ENCODE peak calls at places on chromosomes 16 and 17, in six cellular contexts. Z is left lung, W is heart left ventricle, A is HFF-Myc, T is fibroblast of lung, R is endothelial cell of umbilical vein. K is an unnamed sample.

GRCh38 chr16:86604436-86605220 is 26.3 kb downstream of the FOXL1 start:
- DNase-seq in Z (no peak), W (no peak), A (no peak), T (no peak), R (no peak), K (no peak)

GRCh38 chr17:46771601-46772012 is 46.9 kb downstream of the WNT3 start:
- DNase-seq in Z (no peak), W (no peak), A (no peak), T (no peak), R (no peak), K (no peak)

GRCh38 chr17:62712011-62712615 is 84.6 kb downstream of the MRC2 start:
- DNase-seq in Z (no peak), W (no peak), A (no peak), T (no peak), R (no peak), K (no peak)

GRCh38 chr17:55845385-55845784 is 94.5 kb downstream of the PCTP start:
- DNase-seq in Z (peak; percentile 48), W (peak; percentile 27), A (peak; percentile 4), T (peak; percentile 55), R (peak; percentile 26), K (peak; percentile 41)

GRCh38 chr16:53999841-54000240 is 286.7 kb downstream of the IRX3 start:
- DNase-seq in Z (no peak), W (no peak), A (no peak), T (peak; percentile 46), R (no peak), K (no peak)

GRCh38 chr17:57519199-57519598 is 225.9 kb downstream of the CCDC182 start:
- DNase-seq in Z (no peak), W (no peak), A (no peak), T (peak; percentile 27), R (no peak), K (no peak)

GRCh38 chr17:44595216-44595775 is 38.0 kb downstream of the FZD2 start:
- DNase-seq in Z (no peak), W (no peak), A (no peak), T (no peak), R (no peak), K (no peak)

GRCh38 chr17:1936766-1937165 is 88.4 kb downstream of the RTN4RL1 start:
- DNase-seq in Z (no peak), W (no peak), A (no peak), T (no peak), R (no peak), K (no peak)

GRCh38 chr17:74490716-74491115 is 24.3 kb downstream of the CD300A start:
- DNase-seq in Z (no peak), W (no peak), A (no peak), T (no peak), R (no peak), K (no peak)

GRCh38 chr17:10698116-10698818 is 873 bp downstream of the ADPRM start:
- DNase-seq in Z (no peak), W (no peak), A (no peak), T (peak; percentile 29), R (no peak), K (no peak)

GRCh38 chr16:66580605-66581209 is 1.4 kb downstream of the CMTM2 start:
- DNase-seq in Z (no peak), W (no peak), A (peak; percentile 61), T (peak; percentile 85), R (no peak), K (no peak)

GRCh38 chr16:3152022-3152272 is 17.1 kb downstream of the ZNF213 start:
- DNase-seq in Z (no peak), W (no peak), A (no peak), T (no peak), R (no peak), K (no peak)

GRCh38 chr16:5065813-5066212 is at the start of gene C16orf89:
- DNase-seq in Z (peak; percentile 83), W (peak; percentile 27), A (no peak), T (no peak), R (no peak), K (no peak)

GRCh38 chr16:53309457-53309856 is 124.8 kb upstream of the RBL2 start:
- DNase-seq in Z (no peak), W (no peak), A (no peak), T (no peak), R (no peak), K (no peak)

GRCh38 chr16:31508706-31509523 is 724 bp upstream of the RUSF1 start:
- DNase-seq in Z (no peak), W (no peak), A (no peak), T (peak; percentile 57), R (no peak), K (no peak)

GRCh38 chr17:80859004-80859941 is 132.4 kb upstream of the CHMP6 start:
- DNase-seq in Z (peak; percentile 54), W (peak; percentile 66), A (peak; percentile 66), T (peak; percentile 97), R (peak; percentile 88), K (peak; percentile 80)

GRCh38 chr16:31134625-31135534 is 647 bp downstream of the PRSS8 start:
- DNase-seq in Z (no peak), W (no peak), A (no peak), T (peak; percentile 8), R (no peak), K (no peak)

GRCh38 chr16:12811441-12812198 is 7.9 kb upstream of the CPPED1 start:
- DNase-seq in Z (no peak), W (no peak), A (no peak), T (no peak), R (no peak), K (no peak)

GRCh38 chr16:88759245-88759975 is 25.6 kb downstream of the PIEZO1 start:
- DNase-seq in Z (peak; percentile 70), W (no peak), A (no peak), T (peak; percentile 70), R (peak; percentile 26), K (peak; percentile 65)
- TF ChIP-seq CTCF in Z (no peak), W (no peak), A (no peak), T (no peak), R (no peak), K (no peak)

DNA sequence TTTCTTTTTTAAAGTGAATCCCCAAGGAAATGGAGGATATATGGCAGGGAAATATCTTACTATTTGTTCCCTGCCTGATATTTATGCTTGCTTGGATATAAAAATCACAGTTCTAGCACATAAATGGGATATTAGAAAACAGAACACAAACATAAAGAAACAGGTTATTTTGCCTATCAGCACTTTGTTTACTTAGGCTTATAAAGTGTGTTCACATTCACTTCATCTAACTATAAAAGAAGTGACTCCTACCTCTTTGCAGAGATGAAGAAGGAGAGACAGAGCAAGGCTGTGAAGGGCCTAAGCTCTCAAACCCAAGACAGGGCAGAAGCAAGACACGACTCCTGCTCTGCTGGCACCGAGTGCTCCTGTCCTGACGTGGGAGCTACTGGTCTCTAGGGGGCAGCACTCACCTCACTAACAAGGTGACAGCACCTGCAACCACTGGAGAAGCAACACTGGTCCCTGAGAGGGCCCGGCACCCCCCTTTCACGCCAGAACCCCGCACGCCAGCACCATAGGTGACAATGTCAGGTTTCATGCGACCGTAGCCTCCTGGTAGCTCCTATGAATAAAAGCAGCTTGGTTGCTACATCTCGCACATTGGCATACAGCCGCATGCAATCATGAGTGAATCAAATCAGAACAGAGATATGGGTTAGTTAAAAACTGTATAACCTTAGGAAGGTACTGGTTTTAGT is 32.0 kb downstream of the MBTPS1 start:
- DNase-seq in Z (peak; percentile 67), W (peak; percentile 39), A (no peak), T (peak; percentile 68), R (peak; percentile 66), K (peak; percentile 50)
- TF ChIP-seq CTCF in Z (peak; percentile 39), W (peak; percentile 74), A (peak; percentile 85), T (peak; percentile 82), R (peak; percentile 87), K (peak; percentile 57)

GRCh38 chr17:79835953-79836951 is 3.0 kb downstream of the CBX4 start:
- DNase-seq in Z (peak; percentile 84), W (no peak), A (no peak), T (peak; percentile 63), R (no peak), K (no peak)

GRCh38 chr17:79834575-79835469 is 4.4 kb downstream of the CBX4 start:
- DNase-seq in Z (no peak), W (no peak), A (no peak), T (no peak), R (no peak), K (no peak)

GRCh38 chr17:79833744-79834574 is 5.3 kb downstream of the CBX4 start:
- DNase-seq in Z (peak; percentile 33), W (no peak), A (no peak), T (no peak), R (no peak), K (no peak)

GRCh38 chr17:79836952-79837887 is 2.0 kb downstream of the CBX4 start:
- DNase-seq in Z (peak; percentile 91), W (peak; percentile 75), A (no peak), T (peak; percentile 81), R (no peak), K (no peak)

GRCh38 chr17:79835470-79835899 is 3.8 kb downstream of the CBX4 start:
- DNase-seq in Z (no peak), W (no peak), A (no peak), T (no peak), R (no peak), K (no peak)
- TF ChIP-seq CTCF in Z (no peak), W (no peak), A (no peak), T (no peak), R (no peak), K (no peak)

GRCh38 chr17:38970804-38971203 is 3.6 kb upstream of the FBXO47 start:
- DNase-seq in Z (no peak), W (no peak), A (no peak), T (no peak), R (no peak), K (no peak)
- TF ChIP-seq CTCF in Z (no peak), W (no peak), A (no peak), T (no peak), R (no peak), K (no peak)

GRCh38 chr16:11313493-11314308 is 31.6 kb upstream of the RMI2 start:
- DNase-seq in Z (no peak), W (no peak), A (no peak), T (no peak), R (no peak), K (no peak)

GRCh38 chr16:11315499-11315898 is 29.8 kb upstream of the RMI2 start:
- DNase-seq in Z (no peak), W (no peak), A (no peak), T (peak; percentile 37), R (no peak), K (no peak)

GRCh38 chr16:11318817-11319216 is 26.4 kb upstream of the RMI2 start:
- DNase-seq in Z (no peak), W (no peak), A (no peak), T (no peak), R (no peak), K (no peak)

GRCh38 chr16:11314309-11314894 is 30.9 kb upstream of the RMI2 start:
- DNase-seq in Z (no peak), W (no peak), A (no peak), T (no peak), R (no peak), K (no peak)

GRCh38 chr16:11316331-11317015 is 28.8 kb upstream of the RMI2 start:
- DNase-seq in Z (no peak), W (no peak), A (no peak), T (no peak), R (no peak), K (no peak)
- TF ChIP-seq CTCF in Z (no peak), W (no peak), A (no peak), T (no peak), R (no peak), K (no peak)

GRCh38 chr16:78094166-78094565 is 5.3 kb upstream of the WWOX start:
- DNase-seq in Z (no peak), W (no peak), A (no peak), T (peak; percentile 8), R (no peak), K (no peak)
- TF ChIP-seq CTCF in Z (no peak), W (no peak), A (no peak), T (no peak), R (no peak), K (no peak)

GRCh38 chr16:87930456-87930855 is 5.9 kb downstream of the CA5A start:
- DNase-seq in Z (no peak), W (no peak), A (no peak), T (no peak), R (no peak), K (no peak)
- TF ChIP-seq CTCF in Z (no peak), W (no peak), A (peak; percentile 17), T (no peak), R (peak; percentile 10), K (no peak)